ENCODE peak calls at places on chromosomes 1 and 21, in seven cellular contexts. S is cardiac fibroblast; T is amniotic stem cell; L is amygdala; G is HuH-7; P is ACHN; Z is stimulated activated CD4-positive, alpha-beta T cell treated with anti-CD3 and anti-CD28 coated beads, Interleukin-15, amount 100 ng/mL, for 24 hours. R is an unnamed sample.

GRCh38 chr1:220888665-220888986 is 9.4 kb downstream of the HLX start:
- DNase-seq in Z (no peak), G (no peak), L (no peak), T (no peak), P (no peak), S (no peak), R (no peak)

GRCh38 chr1:199403421-199404116 is 623.9 kb upstream of the NR5A2 start:
- DNase-seq in Z (no peak), S (peak), L (no peak), P (no peak), T (peak), G (no peak), R (no peak)

GRCh38 chr1:196858811-196859210 is 29.0 kb upstream of the CFHR4 start:
- DNase-seq in P (no peak), Z (no peak), G (no peak), T (no peak), L (no peak), S (no peak), R (no peak)

GRCh38 chr1:87292684-87293493 is 35.8 kb upstream of the LMO4 start:
- DNase-seq in P (peak), L (peak), Z (peak), G (peak), T (peak), S (peak), R (peak)

GRCh38 chr1:89624715-89625323 is 8.1 kb upstream of the LRRC8C start:
- DNase-seq in P (no peak), T (no peak), Z (no peak), G (no peak), L (no peak), S (no peak), R (no peak)

GRCh38 chr21:33578959-33579542 is 9.4 kb downstream of the DONSON start:
- DNase-seq in G (no peak), S (no peak), L (no peak), T (no peak), Z (no peak), P (no peak), R (no peak)

GRCh38 chr1:228034954-228035837 is 28.4 kb downstream of the WNT3A start:
- DNase-seq in G (no peak), Z (no peak), T (no peak), S (no peak), L (no peak), P (no peak), R (no peak)

GRCh38 chr21:15953551-15954116 is 223.9 kb downstream of the USP25 start:
- DNase-seq in G (no peak), S (no peak), Z (no peak), T (no peak), L (no peak), P (no peak), R (no peak)

GRCh38 chr1:101144868-101145808 is 91.7 kb upstream of the S1PR1 start:
- DNase-seq in G (no peak), P (no peak), Z (no peak), T (no peak), S (peak), L (no peak), R (no peak)

GRCh38 chr1:184649500-184649899 is 105.2 kb downstream of the EDEM3 start:
- DNase-seq in L (no peak), Z (no peak), S (no peak), T (no peak), G (no peak), P (no peak), R (no peak)

GRCh38 chr1:205438213-205439158 is 16.6 kb upstream of the LEMD1 start:
- DNase-seq in S (peak), Z (no peak), P (peak), G (peak), L (peak), T (peak), R (peak)